ENCODE peak calls at places on chromosomes 5 and 9, in four cellular contexts. U, S, C and V are unnamed samples.

GRCh38 chr5:74389531-74390305 is 250.8 kb downstream of the ENC1 start:
- DNase-seq in U (no peak), C (no peak), S (no peak), V (no peak)

GRCh38 chr5:133781446-133781845 is 169.1 kb upstream of the FSTL4 start:
- DNase-seq in U (no peak), C (no peak), S (no peak), V (no peak)

GRCh38 chr5:78361226-78361993 is 993 bp downstream of the SCAMP1 start:
- DNase-seq in S (peak; percentile 11), U (peak; percentile 59), C (peak; percentile 87), V (peak; percentile 36)

GRCh38 chr9:97921959-97922905 is at the start of gene TRMO:
- DNase-seq in C (peak; percentile 97), S (peak; percentile 96), U (peak; percentile 98), V (peak; percentile 97)

GRCh38 chr9:86809968-86810367 is 137.3 kb downstream of the GAS1 start:
- DNase-seq in U (no peak), C (peak; percentile 7), S (no peak), V (no peak)

GRCh38 chr9:72925126-72925810 is 27.6 kb downstream of the ALDH1A1 start:
- DNase-seq in S (no peak), C (no peak), U (no peak), V (peak; percentile 88)

GRCh38 chr9:18263367-18263766 is 210.6 kb upstream of the ADAMTSL1 start:
- DNase-seq in U (no peak), S (no peak), C (no peak), V (no peak)

GRCh38 chr9:14326264-14326826 is 12.4 kb upstream of the NFIB start:
- DNase-seq in U (no peak), S (no peak), C (peak; percentile 81), V (no peak)

GRCh38 chr9:121598167-121599000 is 53.0 kb upstream of the DAB2IP start:
- DNase-seq in U (no peak), S (peak; percentile 38), C (no peak), V (no peak)

GRCh38 chr5:89584339-89584956 is 701.5 kb upstream of the MEF2C start:
- DNase-seq in S (no peak), U (no peak), C (peak; percentile 67), V (no peak)

GRCh38 chr5:59793000-59793399 is 100.5 kb downstream of the PDE4D start:
- DNase-seq in S (no peak), U (no peak), C (peak; percentile 99), V (peak; percentile 58)

GRCh38 chr9:89872913-89873707 is 268.3 kb downstream of the GADD45G start:
- DNase-seq in U (no peak), C (no peak), S (no peak), V (no peak)

GRCh38 chr9:109411818-109412352 is 86.2 kb downstream of the PTPN3 start:
- DNase-seq in S (no peak), U (peak; percentile 72), C (peak; percentile 12), V (peak; percentile 56)

GRCh38 chr9:108473209-108474112 is 382.3 kb downstream of the ACTL7B start:
- DNase-seq in S (no peak), U (no peak), C (peak; percentile 87), V (no peak)

GRCh38 chr5:161751265-161751664 is 65.7 kb downstream of the GABRA6 start:
- DNase-seq in C (no peak), S (no peak), U (no peak), V (no peak)

GRCh38 chr9:97958812-97959511 is 21.0 kb upstream of the HEMGN start:
- DNase-seq in S (no peak), U (no peak), C (peak; percentile 75), V (peak; percentile 54)

GRCh38 chr5:151034422-151035379 is 14.3 kb downstream of the GPX3 start:
- DNase-seq in C (peak; percentile 44), S (no peak), U (no peak), V (no peak)

GRCh38 chr9:107999890-108000289 is 510.3 kb upstream of the KLF4 start:
- DNase-seq in U (no peak), C (no peak), S (no peak), V (no peak)

GRCh38 chr5:1232780-1233179 is 7.6 kb downstream of the SLC6A18 start:
- DNase-seq in C (no peak), U (no peak), S (no peak), V (no peak)

GRCh38 chr5:157431544-157432200 is 28.3 kb upstream of the NIPAL4 start:
- DNase-seq in C (peak; percentile 66), U (peak; percentile 41), S (no peak), V (peak; percentile 72)

GRCh38 chr9:27085456-27085855 is 23.6 kb upstream of the TEK start:
- DNase-seq in S (no peak), C (no peak), U (no peak), V (no peak)

GRCh38 chr5:10607666-10608442 is 44.0 kb downstream of the ANKRD33B start:
- DNase-seq in C (no peak), U (peak; percentile 17), S (no peak), V (peak; percentile 86)

GRCh38 chr9:1890806-1891205 is 124.3 kb upstream of the SMARCA2 start:
- DNase-seq in S (no peak), U (no peak), C (no peak), V (no peak)

GRCh38 chr9:19127881-19128719 is 808 bp upstream of the PLIN2 start:
- DNase-seq in U (peak; percentile 45), C (peak; percentile 55), S (no peak), V (peak; percentile 11)

GRCh38 chr9:135552698-135553161 is 6.8 kb downstream of the OBP2A start:
- DNase-seq in C (no peak), S (no peak), U (no peak), V (no peak)

GRCh38 chr5:164175083-164175482 is 669.7 kb downstream of the MAT2B start:
- DNase-seq in S (no peak), U (no peak), C (peak; percentile 1), V (no peak)

GRCh38 chr9:4662108-4662988 is at the start of gene PLPP6:
- DNase-seq in S (peak; percentile 79), U (peak; percentile 91), C (peak; percentile 92), V (peak; percentile 85)